ENCODE peak calls at places on chromosome 17, in ten cellular contexts. O, Q, H, K, A, R, T, G, U and J are unnamed samples.

GRCh38 chr17:77402159-77402731 is 261.5 kb downstream of the SEC14L1 start:
- DNase-seq in T (no peak), A (no peak), R (no peak), U (no peak), O (no peak), Q (no peak), H (no peak), G (no peak), K (no peak), J (no peak)

GRCh38 chr17:59002848-59003247 is 103.8 kb downstream of the TRIM37 start:
- DNase-seq in T (no peak), R (no peak), G (peak; percentile 32), A (no peak), O (no peak), U (peak; percentile 72), H (no peak), Q (no peak), K (peak; percentile 15), J (no peak)

GRCh38 chr17:17057057-17057551 is 14.8 kb downstream of the MPRIP start:
- DNase-seq in T (no peak), K (no peak), O (no peak), A (no peak), Q (no peak), H (no peak), G (no peak), R (no peak), U (no peak), J (no peak)

GRCh38 chr17:56819431-56820145 is 14.1 kb downstream of the C17orf67 start:
- DNase-seq in K (peak; percentile 87), H (peak; percentile 85), U (peak; percentile 86), T (peak; percentile 62), A (peak; percentile 69), Q (no peak), R (peak; percentile 75), O (peak; percentile 61), G (peak; percentile 85), J (peak; percentile 46)

GRCh38 chr17:55926276-55926995 is 175.6 kb downstream of the PCTP start:
- DNase-seq in K (no peak), T (no peak), H (no peak), R (no peak), O (no peak), Q (no peak), U (no peak), G (no peak), A (no peak), J (no peak)

GRCh38 chr17:83173997-83174858 is 94.8 kb downstream of the METRNL start:
- DNase-seq in O (no peak), R (no peak), Q (no peak), T (peak; percentile 45), A (no peak), G (peak; percentile 42), H (no peak), U (no peak), K (no peak), J (peak; percentile 76)

GRCh38 chr17:4317648-4318047 is 48.8 kb downstream of the UBE2G1 start:
- DNase-seq in G (no peak), K (no peak), O (no peak), H (no peak), A (no peak), Q (no peak), T (no peak), R (no peak), U (no peak), J (no peak)

GRCh38 chr17:68036304-68037147 is 991 bp downstream of the KPNA2 start:
- DNase-seq in U (no peak), K (peak; percentile 69), T (no peak), R (no peak), Q (no peak), A (no peak), G (peak; percentile 55), H (no peak), O (peak; percentile 26), J (no peak)

GRCh38 chr17:82781894-82782274 is 30.0 kb downstream of the TBCD start:
- DNase-seq in G (peak; percentile 78), H (peak; percentile 98), T (peak; percentile 90), A (peak; percentile 84), O (peak; percentile 75), K (peak; percentile 91), U (peak; percentile 69), Q (peak; percentile 48), R (peak; percentile 64), J (peak; percentile 43)

GRCh38 chr17:39236981-39237441 is 11.3 kb upstream of the STAC2 start:
- DNase-seq in H (no peak), T (no peak), Q (no peak), U (no peak), K (no peak), G (no peak), R (no peak), A (no peak), O (no peak), J (no peak)

GRCh38 chr17:71500761-71501555 is 619.9 kb upstream of the SOX9 start:
- DNase-seq in K (peak; percentile 45), T (no peak), G (peak; percentile 58), U (no peak), O (no peak), H (no peak), A (no peak), R (no peak), Q (no peak), J (no peak)

GRCh38 chr17:29084476-29085148 is 41.7 kb downstream of the PIPOX start:
- DNase-seq in T (no peak), K (peak; percentile 74), U (no peak), A (no peak), O (no peak), H (peak; percentile 79), Q (no peak), R (no peak), G (no peak), J (no peak)

GRCh38 chr17:16512011-16512410 is 20.0 kb upstream of the LRRC75A start:
- DNase-seq in K (no peak), U (no peak), T (no peak), A (no peak), O (no peak), Q (no peak), H (peak; percentile 53), R (no peak), G (no peak), J (no peak)

GRCh38 chr17:76586741-76587487 is 1.3 kb upstream of the ST6GALNAC2 start:
- DNase-seq in H (peak; percentile 41), Q (no peak), U (no peak), G (no peak), T (no peak), K (no peak), A (no peak), O (no peak), R (peak; percentile 72), J (no peak)